ENCODE peak calls at places on chromosomes 11 and 22, in five cellular contexts. F is keratinocyte; Y is occipital lobe; M is fibroblast of mammary gland; H is activated CD8-positive, alpha-beta memory T cell treated with anti-CD3 and anti-CD28 coated beads, Interleukin-2, amount 10 ng/mL, durations not matched to agents 7 days and 5 days. V is an unnamed sample.
A peak's percentile ranks its signal among the peaks of the same experiment; 100 is the strongest.

GRCh38 chr22:30287626-30288413 is 1.5 kb downstream of the CASTOR1 start:
- DNase-seq in F (peak; percentile 84), Y (peak; percentile 74), M (peak; percentile 88), H (peak; percentile 94), V (peak; percentile 89)

GRCh38 chr11:28836285-28837081 is 728.3 kb downstream of the METTL15 start:
- DNase-seq in F (peak; percentile 9), Y (no peak), M (peak; percentile 81), H (no peak), V (no peak)

GRCh38 chr22:21082248-21082647 is 36.5 kb downstream of the LRRC74B start:
- DNase-seq in F (no peak), Y (no peak), M (peak; percentile 30), H (no peak), V (no peak)

GRCh38 chr11:70270877-70271634 is 566 bp downstream of the PPFIA1 start:
- DNase-seq in F (no peak), Y (no peak), M (peak; percentile 61), H (peak; percentile 62), V (peak; percentile 70)

GRCh38 chr11:77188912-77189491 is 61.0 kb downstream of the MYO7A start:
- DNase-seq in F (no peak), Y (no peak), M (no peak), H (no peak), V (no peak)

GRCh38 chr11:425301-425700 is 10.5 kb upstream of the SIGIRR start:
- DNase-seq in F (no peak), Y (no peak), M (no peak), H (no peak), V (no peak)

GRCh38 chr22:24390576-24390975 is 36.8 kb upstream of the ADORA2A start:
- DNase-seq in F (no peak), Y (no peak), M (peak; percentile 86), H (no peak), V (no peak)

GRCh38 chr22:42383287-42383686 is 48.9 kb downstream of the NFAM1 start:
- DNase-seq in F (no peak), Y (no peak), M (no peak), H (no peak), V (no peak)

GRCh38 chr11:31641477-31642062 is 132.0 kb downstream of the ELP4 start:
- DNase-seq in F (no peak), Y (no peak), M (peak; percentile 53), H (no peak), V (peak; percentile 26)

GRCh38 chr11:86274999-86275398 is 27.0 kb upstream of the HIKESHI start:
- DNase-seq in F (no peak), Y (no peak), M (no peak), H (no peak), V (no peak)

GRCh38 chr22:44697423-44698179 is 4.4 kb upstream of the PRR5 start:
- DNase-seq in F (no peak), Y (no peak), M (peak; percentile 68), H (peak; percentile 89), V (peak; percentile 79)

GRCh38 chr11:94938399-94939055 is 34.8 kb downstream of the CWC15 start:
- DNase-seq in F (no peak), Y (no peak), M (peak; percentile 97), H (no peak), V (no peak)

GRCh38 chr22:24445481-24446290 is 18.3 kb downstream of the ADORA2A start:
- DNase-seq in F (no peak), Y (no peak), M (no peak), H (no peak), V (no peak)

GRCh38 chr22:29369460-29369859 is 18.9 kb downstream of the AP1B1 start:
- DNase-seq in F (no peak), Y (peak; percentile 72), M (peak; percentile 82), H (no peak), V (peak; percentile 47)

GRCh38 chr11:67667490-67668190 is 6.8 kb downstream of the ALDH3B2 start:
- DNase-seq in F (no peak), Y (no peak), M (no peak), H (no peak), V (no peak)

GRCh38 chr11:93329936-93330445 is 551 bp upstream of the DEUP1 start:
- DNase-seq in F (no peak), Y (no peak), M (peak; percentile 4), H (no peak), V (no peak)

GRCh38 chr11:127843483-127844396 is 743.6 kb downstream of the ETS1 start:
- DNase-seq in F (peak; percentile 19), Y (peak; percentile 44), M (peak; percentile 63), H (peak; percentile 73), V (peak; percentile 65)

GRCh38 chr22:45159652-45160462 is 3.9 kb upstream of the NUP50 start:
- DNase-seq in F (no peak), Y (no peak), M (peak; percentile 31), H (peak; percentile 35), V (peak; percentile 49)

GRCh38 chr11:122108192-122108799 is 7.7 kb downstream of the BLID start:
- DNase-seq in F (no peak), Y (no peak), M (peak; percentile 83), H (no peak), V (peak; percentile 74)

GRCh38 chr22:38317995-38318715 is 922 bp upstream of the CSNK1E start:
- DNase-seq in F (peak; percentile 92), Y (peak; percentile 31), M (peak; percentile 92), H (no peak), V (peak; percentile 75)

GRCh38 chr11:123055132-123055924 is 6.6 kb downstream of the HSPA8 start:
- DNase-seq in F (no peak), Y (no peak), M (no peak), H (no peak), V (no peak)

GRCh38 chr22:30270841-30271240 is 4.2 kb upstream of the OSM start:
- DNase-seq in F (no peak), Y (no peak), M (peak; percentile 55), H (no peak), V (peak; percentile 22)

GRCh38 chr11:21768388-21768787 is 424.5 kb upstream of the ANO5 start:
- DNase-seq in F (no peak), Y (no peak), M (no peak), H (no peak), V (no peak)

GRCh38 chr22:36026741-36027140 is 1.9 kb downstream of the RBFOX2 start:
- DNase-seq in F (no peak), Y (peak; percentile 4), M (peak; percentile 59), H (no peak), V (no peak)

GRCh38 chr22:43945632-43946390 is 9.4 kb upstream of the SAMM50 start:
- DNase-seq in F (no peak), Y (peak; percentile 22), M (peak; percentile 61), H (peak; percentile 80), V (peak; percentile 73)

GRCh38 chr11:70899616-70900015 is 352.8 kb downstream of the SHANK2 start:
- DNase-seq in F (no peak), Y (no peak), M (no peak), H (no peak), V (no peak)

GRCh38 chr11:71256080-71256479 is 3.7 kb upstream of the SHANK2 start:
- DNase-seq in F (no peak), Y (no peak), M (no peak), H (no peak), V (no peak)

GRCh38 chr22:20459152-20459542 is 21.5 kb upstream of the SCARF2 start:
- DNase-seq in F (no peak), Y (no peak), M (no peak), H (no peak), V (no peak)

GRCh38 chr11:132158091-132158490 is 787.7 kb downstream of the NTM start:
- DNase-seq in F (no peak), Y (no peak), M (peak; percentile 25), H (no peak), V (peak; percentile 2)

GRCh38 chr11:2208691-2209369 is 37.2 kb upstream of the TH start:
- DNase-seq in F (no peak), Y (no peak), M (no peak), H (peak; percentile 35), V (no peak)

GRCh38 chr11:116976941-116977570 is 121.2 kb downstream of the SIK3 start:
- DNase-seq in F (no peak), Y (no peak), M (peak; percentile 29), H (no peak), V (no peak)

GRCh38 chr22:37060801-37061610 is 9.5 kb downstream of the KCTD17 start:
- DNase-seq in F (no peak), Y (no peak), M (no peak), H (peak; percentile 86), V (no peak)

GRCh38 chr11:59076876-59077571 is 9.1 kb upstream of the GLYATL1B start:
- DNase-seq in F (no peak), Y (no peak), M (no peak), H (no peak), V (no peak)

GRCh38 chr22:20956258-20957117 is 10.6 kb upstream of the AIFM3 start:
- DNase-seq in F (peak; percentile 25), Y (no peak), M (peak; percentile 51), H (no peak), V (peak; percentile 28)

GRCh38 chr11:130551388-130551787 is 102.9 kb downstream of the ADAMTS15 start:
- DNase-seq in F (no peak), Y (no peak), M (peak; percentile 57), H (no peak), V (no peak)

GRCh38 chr11:87878373-87878779 is 296.9 kb downstream of the RAB38 start:
- DNase-seq in F (no peak), Y (no peak), M (peak; percentile 68), H (no peak), V (peak; percentile 18)

GRCh38 chr11:68968306-68969255 is 12.2 kb downstream of the MRGPRD start:
- DNase-seq in F (no peak), Y (no peak), M (no peak), H (no peak), V (no peak)

GRCh38 chr11:7514099-7514725 is 413 bp downstream of the PPFIBP2 start:
- DNase-seq in F (no peak), Y (no peak), M (no peak), H (no peak), V (no peak)

V was measured in erythroblast.